ENCODE peak calls at places on chromosome 21, in seven cellular contexts. S is naive thymus-derived CD4-positive, alpha-beta T cell; K is Peyer's patch; Q is right cardiac atrium; Z is HepG2; H is breast epithelium; L is pancreas. M is an unnamed sample. For H3K9me3, the result is how much of the 10 kb centered on the place peaks cover.

GRCh38 chr21:14527690-14528652 is 18.1 kb downstream of the SAMSN1 start:
- DNase-seq in S (no peak), K (no peak), Q (no peak), Z (no peak), H (no peak), L (no peak), M (no peak)

GRCh38 chr21:34511154-34511553 is 856 bp downstream of the KCNE1 start:
- DNase-seq in S (no peak), K (no peak), Q (no peak), Z (no peak), H (no peak), L (no peak), M (no peak)

GRCh38 chr21:41630249-41630648 is 122.3 kb upstream of the TMPRSS2 start:
- DNase-seq in S (no peak), K (no peak), Q (no peak), Z (no peak), H (no peak), L (no peak), M (no peak)

GRCh38 chr21:34820051-34820450 is 151.3 kb downstream of the CLIC6 start:
- DNase-seq in S (no peak), K (no peak), Q (no peak), Z (no peak), H (no peak), L (no peak), M (no peak)

GRCh38 chr21:32524010-32524719 is 61.2 kb downstream of the TCP10L start:
- DNase-seq in S (no peak), K (no peak), Q (peak), Z (no peak), H (no peak), L (no peak), M (no peak)

GRCh38 chr21:36325373-36326010 is 5.5 kb downstream of the MORC3 start:
- DNase-seq in S (no peak), K (no peak), Q (no peak), Z (peak), H (no peak), L (no peak), M (no peak)

GRCh38 chr21:33904041-33904440 is 11.6 kb downstream of the ATP5PO start:
- DNase-seq in S (no peak), K (no peak), Q (no peak), Z (no peak), H (no peak), L (no peak), M (no peak)

GRCh38 chr21:36265431-36265830 is 54.6 kb upstream of the MORC3 start:
- DNase-seq in S (no peak), K (no peak), Q (no peak), Z (no peak), H (no peak), L (no peak), M (no peak)

GRCh38 chr21:34219334-34220020 is 144.3 kb upstream of the KCNE2 start:
- DNase-seq in S (no peak), K (no peak), Q (no peak), Z (no peak), H (no peak), L (no peak), M (no peak)

GRCh38 chr21:43201491-43201890 is 32.7 kb downstream of the CRYAA start:
- DNase-seq in S (no peak), K (no peak), Q (no peak), Z (no peak), H (no peak), L (no peak), M (no peak)

GRCh38 chr21:26210614-26211013 is 40.0 kb upstream of the APP start:
- DNase-seq in S (no peak), K (no peak), Q (no peak), Z (no peak), H (no peak), L (no peak), M (no peak)

GRCh38 chr21:35850029-35850428 is 210.3 kb downstream of the SETD4 start:
- DNase-seq in S (no peak), K (no peak), Q (no peak), Z (no peak), H (no peak), L (no peak), M (no peak)

GRCh38 chr21:32908529-32908928 is 117.2 kb upstream of the OLIG2 start:
- DNase-seq in S (no peak), K (no peak), Q (no peak), Z (no peak), H (no peak), L (no peak), M (no peak)

GRCh38 chr21:14383596-14384210 is 757 bp upstream of the HSPA13 start:
- DNase-seq in S (no peak), K (no peak), Q (no peak), Z (no peak), H (no peak), L (no peak), M (no peak)

GRCh38 chr21:32043458-32043857 is 170.6 kb downstream of the HUNK start:
- DNase-seq in S (no peak), K (no peak), Q (no peak), Z (no peak), H (no peak), L (no peak), M (no peak)

GRCh38 chr21:29309703-29310102 is 11.0 kb downstream of the BACH1 start:
- DNase-seq in S (no peak), K (no peak), Q (no peak), Z (no peak), H (no peak), L (no peak), M (no peak)
- H3K9me3 ChIP-seq in S (under half), K (under half), Q (under half), Z (under half), H (under half), L (under half), M (under half)

DNA sequence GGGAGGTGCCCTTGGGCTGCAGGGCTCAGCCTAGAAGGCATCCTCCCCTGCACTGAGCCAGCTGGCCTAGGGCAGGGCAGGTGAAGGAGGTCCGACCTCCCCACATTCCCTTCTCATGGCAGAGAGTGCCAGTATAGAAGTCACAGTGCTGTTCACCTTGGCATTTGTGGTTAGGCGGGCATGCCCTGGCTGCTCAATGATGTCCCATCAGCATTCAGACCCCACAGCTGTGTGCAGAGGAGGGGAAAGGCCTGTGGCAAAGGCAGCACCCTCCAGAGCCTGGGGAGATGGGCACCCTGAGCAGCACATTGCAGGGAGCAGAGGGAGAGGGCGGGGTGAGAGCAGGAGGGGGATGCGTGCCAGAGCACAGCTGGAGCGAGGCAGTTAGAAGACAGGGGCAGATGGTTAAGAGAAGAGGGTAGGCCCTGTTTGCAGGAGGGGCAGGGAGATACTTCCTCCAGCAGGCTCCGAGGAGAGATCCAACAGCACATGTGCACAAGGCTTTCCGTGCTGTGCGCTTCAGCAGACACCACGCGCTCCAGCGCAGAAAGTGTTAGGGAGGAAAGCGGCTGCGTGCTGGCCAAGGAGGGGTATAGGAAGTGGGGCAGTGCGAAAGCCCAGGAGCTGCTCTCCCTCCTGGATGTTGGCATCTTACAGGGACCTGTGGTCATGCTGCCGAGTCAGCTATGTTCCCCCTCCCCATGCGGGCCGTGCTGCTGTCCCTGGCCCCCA is 43.7 kb upstream of the COL6A1 start:
- DNase-seq in S (no peak), K (no peak), Q (peak), Z (no peak), H (no peak), L (no peak), M (no peak)
- H3K9me3 ChIP-seq in S (under half), K (under half), Q (under half), Z (under half), H (under half), L (under half), M (under half)

GRCh38 chr21:7957713-7958064 is 2563.7 kb upstream of the TPTE start:
- DNase-seq in S (no peak), K (no peak), Q (no peak), Z (no peak), H (no peak), L (no peak), M (no peak)
- H3K9me3 ChIP-seq in S (half or more), K (under half), Q (under half), Z (under half), H (half or more), L (under half), M (under half)

DNA sequence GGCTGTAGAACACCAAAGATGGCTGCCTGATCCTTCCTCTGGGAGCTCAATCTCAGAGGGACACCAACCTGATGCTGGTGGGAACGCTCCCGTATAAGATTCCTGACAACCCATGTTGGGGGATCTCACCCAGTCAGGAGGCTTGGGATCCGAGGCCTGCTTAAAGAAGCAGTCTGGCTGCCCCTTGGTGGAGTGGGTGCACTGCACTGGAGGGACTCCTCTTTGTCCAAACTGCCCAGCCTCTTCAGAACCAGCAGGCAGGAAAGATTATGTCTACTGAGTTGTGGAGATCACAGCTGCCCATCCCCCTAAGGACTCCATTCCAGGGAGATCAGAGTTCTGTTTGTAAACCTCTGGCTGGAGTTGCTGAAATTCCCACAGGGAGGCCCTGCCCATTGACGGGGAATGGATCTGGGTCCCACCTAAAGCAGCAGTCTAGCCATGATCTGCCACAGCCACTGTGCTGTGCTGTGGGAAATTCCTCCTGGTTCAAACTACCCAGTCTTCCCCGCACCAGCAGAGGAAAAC is 23.0 kb downstream of the S100B start:
- DNase-seq in S (no peak), K (no peak), Q (no peak), Z (peak), H (no peak), L (no peak), M (no peak)
- H3K9me3 ChIP-seq in S (under half), K (under half), Q (under half), Z (under half), H (under half), L (under half), M (under half)

GRCh38 chr21:10640446-10640845 is 119.1 kb downstream of the TPTE start:
- DNase-seq in S (no peak), K (no peak), Q (no peak), Z (no peak), H (no peak), L (no peak), M (no peak)

GRCh38 chr21:10641107-10641506 is 119.7 kb downstream of the TPTE start:
- DNase-seq in S (no peak), K (no peak), Q (no peak), Z (no peak), H (no peak), L (no peak), M (no peak)

GRCh38 chr21:10639123-10639522 is 117.7 kb downstream of the TPTE start:
- DNase-seq in S (no peak), K (no peak), Q (no peak), Z (no peak), H (no peak), L (no peak), M (no peak)
- H3K9me3 ChIP-seq in S (under half), K (under half), Q (under half), Z (half or more), H (half or more), L (under half), M (under half)

M was measured in effector memory CD4-positive, alpha-beta T cell.